ENCODE peak calls at places on chromosomes 3 and 15, in seven cellular contexts. One of them, this sample, is unnamed.

GRCh38 chr15:39586387-39587171 is 5.7 kb downstream of the THBS1 start:
- DNase-seq in A549: no peak
- DNase-seq in nephron progenitor cell: no peak
- DNase-seq in GM10248: no peak
- DNase-seq in HFFc6: peak; percentile 93
- DNase-seq in tibial nerve: no peak
- DNase-seq in D721Med: no peak
- DNase-seq in this sample: no peak

GRCh38 chr15:72227720-72228119 is 3.3 kb downstream of the PKM start:
- DNase-seq in A549: no peak
- DNase-seq in nephron progenitor cell: no peak
- DNase-seq in GM10248: no peak
- DNase-seq in HFFc6: no peak
- DNase-seq in tibial nerve: no peak
- DNase-seq in D721Med: no peak
- DNase-seq in this sample: no peak

GRCh38 chr15:36887214-36888017 is 212.9 kb downstream of the MEIS2 start:
- DNase-seq in A549: no peak
- DNase-seq in nephron progenitor cell: peak; percentile 81
- DNase-seq in GM10248: no peak
- DNase-seq in HFFc6: no peak
- DNase-seq in tibial nerve: no peak
- DNase-seq in D721Med: no peak
- DNase-seq in this sample: no peak

GRCh38 chr3:155745795-155746550 is 1.1 kb upstream of the PLCH1 start:
- DNase-seq in A549: peak; percentile 68
- DNase-seq in nephron progenitor cell: peak; percentile 39
- DNase-seq in GM10248: no peak
- DNase-seq in HFFc6: no peak
- DNase-seq in tibial nerve: no peak
- DNase-seq in D721Med: no peak
- DNase-seq in this sample: no peak

GRCh38 chr3:97265237-97266005 is 451.0 kb downstream of the EPHA6 start:
- DNase-seq in A549: no peak
- DNase-seq in nephron progenitor cell: no peak
- DNase-seq in GM10248: no peak
- DNase-seq in HFFc6: no peak
- DNase-seq in tibial nerve: no peak
- DNase-seq in D721Med: no peak
- DNase-seq in this sample: no peak

GRCh38 chr3:134083008-134083407 is 53.3 kb upstream of the SLCO2A1 start:
- DNase-seq in A549: no peak
- DNase-seq in nephron progenitor cell: no peak
- DNase-seq in GM10248: no peak
- DNase-seq in HFFc6: no peak
- DNase-seq in tibial nerve: no peak
- DNase-seq in D721Med: no peak
- DNase-seq in this sample: no peak

GRCh38 chr15:90482124-90483011 is 47.4 kb upstream of the CRTC3 start:
- DNase-seq in A549: peak; percentile 35
- DNase-seq in nephron progenitor cell: peak; percentile 48
- DNase-seq in GM10248: peak; percentile 39
- DNase-seq in HFFc6: peak; percentile 33
- DNase-seq in tibial nerve: peak; percentile 21
- DNase-seq in D721Med: no peak
- DNase-seq in this sample: no peak

GRCh38 chr3:40971191-40972168 is 227.8 kb upstream of the CTNNB1 start:
- DNase-seq in A549: peak; percentile 62
- DNase-seq in nephron progenitor cell: no peak
- DNase-seq in GM10248: peak; percentile 75
- DNase-seq in HFFc6: peak; percentile 92
- DNase-seq in tibial nerve: peak; percentile 64
- DNase-seq in D721Med: no peak
- DNase-seq in this sample: peak; percentile 38

GRCh38 chr15:38127306-38127731 is 125.3 kb upstream of the SPRED1 start:
- DNase-seq in A549: no peak
- DNase-seq in nephron progenitor cell: no peak
- DNase-seq in GM10248: no peak
- DNase-seq in HFFc6: peak; percentile 29
- DNase-seq in tibial nerve: no peak
- DNase-seq in D721Med: no peak
- DNase-seq in this sample: no peak

GRCh38 chr15:68407141-68407885 is 24.6 kb downstream of the ITGA11 start:
- DNase-seq in A549: no peak
- DNase-seq in nephron progenitor cell: no peak
- DNase-seq in GM10248: no peak
- DNase-seq in HFFc6: no peak
- DNase-seq in tibial nerve: peak; percentile 34
- DNase-seq in D721Med: no peak
- DNase-seq in this sample: peak; percentile 2

GRCh38 chr15:62672268-62672667 is 370.3 kb upstream of the TPM1 start:
- DNase-seq in A549: no peak
- DNase-seq in nephron progenitor cell: no peak
- DNase-seq in GM10248: no peak
- DNase-seq in HFFc6: peak; percentile 3
- DNase-seq in tibial nerve: no peak
- DNase-seq in D721Med: no peak
- DNase-seq in this sample: no peak

GRCh38 chr3:196712514-196713413 is 587 bp downstream of the PIGX start:
- DNase-seq in A549: peak; percentile 24
- DNase-seq in nephron progenitor cell: peak; percentile 82
- DNase-seq in GM10248: no peak
- DNase-seq in HFFc6: peak; percentile 25
- DNase-seq in tibial nerve: peak; percentile 41
- DNase-seq in D721Med: no peak
- DNase-seq in this sample: no peak

GRCh38 chr3:13780432-13781173 is 99.3 kb downstream of the WNT7A start:
- DNase-seq in A549: no peak
- DNase-seq in nephron progenitor cell: no peak
- DNase-seq in GM10248: no peak
- DNase-seq in HFFc6: no peak
- DNase-seq in tibial nerve: no peak
- DNase-seq in D721Med: no peak
- DNase-seq in this sample: no peak

GRCh38 chr3:197406266-197406665 is 107.9 kb upstream of the DLG1 start:
- DNase-seq in A549: no peak
- DNase-seq in nephron progenitor cell: no peak
- DNase-seq in GM10248: no peak
- DNase-seq in HFFc6: no peak
- DNase-seq in tibial nerve: no peak
- DNase-seq in D721Med: no peak
- DNase-seq in this sample: no peak

GRCh38 chr3:17505856-17506255 is 236.6 kb downstream of the TBC1D5 start:
- DNase-seq in A549: no peak
- DNase-seq in nephron progenitor cell: no peak
- DNase-seq in GM10248: no peak
- DNase-seq in HFFc6: no peak
- DNase-seq in tibial nerve: no peak
- DNase-seq in D721Med: no peak
- DNase-seq in this sample: no peak

GRCh38 chr3:142366434-142366833 is 81.4 kb downstream of the XRN1 start:
- DNase-seq in A549: peak; percentile 10
- DNase-seq in nephron progenitor cell: no peak
- DNase-seq in GM10248: peak; percentile 10
- DNase-seq in HFFc6: peak; percentile 6
- DNase-seq in tibial nerve: no peak
- DNase-seq in D721Med: no peak
- DNase-seq in this sample: no peak
- TF ChIP-seq CTCF in A549: peak; percentile 27
- TF ChIP-seq CTCF in nephron progenitor cell: no peak
- TF ChIP-seq CTCF in GM10248: peak; percentile 12
- TF ChIP-seq CTCF in HFFc6: peak; percentile 49
- TF ChIP-seq CTCF in tibial nerve: no peak
- TF ChIP-seq CTCF in D721Med: peak; percentile 5
- TF ChIP-seq CTCF in this sample: no peak

GRCh38 chr3:53231532-53232511 is 24.0 kb downstream of the TKT start:
- DNase-seq in A549: no peak
- DNase-seq in nephron progenitor cell: no peak
- DNase-seq in GM10248: no peak
- DNase-seq in HFFc6: no peak
- DNase-seq in tibial nerve: no peak
- DNase-seq in D721Med: no peak
- DNase-seq in this sample: no peak

GRCh38 chr3:53229606-53230005 is 26.2 kb downstream of the TKT start:
- DNase-seq in A549: no peak
- DNase-seq in nephron progenitor cell: no peak
- DNase-seq in GM10248: no peak
- DNase-seq in HFFc6: no peak
- DNase-seq in tibial nerve: no peak
- DNase-seq in D721Med: no peak
- DNase-seq in this sample: no peak

GRCh38 chr3:53230789-53231188 is 25.0 kb downstream of the TKT start:
- DNase-seq in A549: no peak
- DNase-seq in nephron progenitor cell: no peak
- DNase-seq in GM10248: no peak
- DNase-seq in HFFc6: no peak
- DNase-seq in tibial nerve: no peak
- DNase-seq in D721Med: no peak
- DNase-seq in this sample: no peak

GRCh38 chr3:53229171-53229570 is 26.7 kb downstream of the TKT start:
- DNase-seq in A549: no peak
- DNase-seq in nephron progenitor cell: no peak
- DNase-seq in GM10248: no peak
- DNase-seq in HFFc6: no peak
- DNase-seq in tibial nerve: no peak
- DNase-seq in D721Med: no peak
- DNase-seq in this sample: no peak

GRCh38 chr3:53230041-53230621 is 25.7 kb downstream of the TKT start:
- DNase-seq in A549: no peak
- DNase-seq in nephron progenitor cell: no peak
- DNase-seq in GM10248: no peak
- DNase-seq in HFFc6: no peak
- DNase-seq in tibial nerve: no peak
- DNase-seq in D721Med: no peak
- DNase-seq in this sample: no peak
- TF ChIP-seq CTCF in A549: no peak
- TF ChIP-seq CTCF in nephron progenitor cell: no peak
- TF ChIP-seq CTCF in GM10248: peak; percentile 22
- TF ChIP-seq CTCF in HFFc6: peak; percentile 41
- TF ChIP-seq CTCF in tibial nerve: no peak
- TF ChIP-seq CTCF in D721Med: no peak
- TF ChIP-seq CTCF in this sample: no peak

DNA sequence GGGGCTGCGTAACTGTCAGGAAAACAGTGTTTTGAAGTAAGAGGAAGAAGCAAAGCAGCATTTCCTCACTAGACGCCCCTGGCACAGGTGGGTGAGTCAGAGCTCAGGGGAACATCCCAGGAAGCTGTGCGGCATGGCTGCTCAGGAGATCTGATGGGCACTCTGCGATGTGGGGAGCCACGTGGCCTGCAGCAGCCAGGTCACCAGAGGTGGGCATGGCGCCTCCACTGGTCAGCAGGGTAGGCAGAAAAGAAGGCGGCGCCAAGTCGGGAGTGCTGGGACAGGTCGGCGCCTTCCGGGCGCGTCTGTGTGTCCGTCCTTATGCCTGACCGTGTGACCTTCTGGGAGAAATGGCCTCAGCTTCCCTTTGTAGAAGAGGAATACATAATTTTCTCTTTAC is 249.9 kb upstream of the ST8SIA2 start:
- DNase-seq in A549: no peak
- DNase-seq in nephron progenitor cell: no peak
- DNase-seq in GM10248: no peak
- DNase-seq in HFFc6: no peak
- DNase-seq in tibial nerve: no peak
- DNase-seq in D721Med: no peak
- DNase-seq in this sample: no peak
- TF ChIP-seq CTCF in A549: no peak
- TF ChIP-seq CTCF in nephron progenitor cell: no peak
- TF ChIP-seq CTCF in GM10248: no peak
- TF ChIP-seq CTCF in HFFc6: no peak
- TF ChIP-seq CTCF in tibial nerve: no peak
- TF ChIP-seq CTCF in D721Med: no peak
- TF ChIP-seq CTCF in this sample: no peak

GRCh38 chr15:32652178-32652577 is 10.7 kb downstream of the SCG5 start:
- DNase-seq in A549: no peak
- DNase-seq in nephron progenitor cell: no peak
- DNase-seq in GM10248: no peak
- DNase-seq in HFFc6: no peak
- DNase-seq in tibial nerve: no peak
- DNase-seq in D721Med: no peak
- DNase-seq in this sample: no peak

GRCh38 chr15:32659340-32659831 is 17.9 kb downstream of the SCG5 start:
- DNase-seq in A549: peak; percentile 61
- DNase-seq in nephron progenitor cell: peak; percentile 24
- DNase-seq in GM10248: no peak
- DNase-seq in HFFc6: peak; percentile 89
- DNase-seq in tibial nerve: no peak
- DNase-seq in D721Med: no peak
- DNase-seq in this sample: no peak

GRCh38 chr15:32656091-32656860 is 14.8 kb downstream of the SCG5 start:
- DNase-seq in A549: no peak
- DNase-seq in nephron progenitor cell: no peak
- DNase-seq in GM10248: no peak
- DNase-seq in HFFc6: no peak
- DNase-seq in tibial nerve: no peak
- DNase-seq in D721Med: no peak
- DNase-seq in this sample: no peak

GRCh38 chr15:32657941-32658340 is 16.4 kb downstream of the SCG5 start:
- DNase-seq in A549: no peak
- DNase-seq in nephron progenitor cell: no peak
- DNase-seq in GM10248: no peak
- DNase-seq in HFFc6: no peak
- DNase-seq in tibial nerve: no peak
- DNase-seq in D721Med: no peak
- DNase-seq in this sample: no peak

DNA sequence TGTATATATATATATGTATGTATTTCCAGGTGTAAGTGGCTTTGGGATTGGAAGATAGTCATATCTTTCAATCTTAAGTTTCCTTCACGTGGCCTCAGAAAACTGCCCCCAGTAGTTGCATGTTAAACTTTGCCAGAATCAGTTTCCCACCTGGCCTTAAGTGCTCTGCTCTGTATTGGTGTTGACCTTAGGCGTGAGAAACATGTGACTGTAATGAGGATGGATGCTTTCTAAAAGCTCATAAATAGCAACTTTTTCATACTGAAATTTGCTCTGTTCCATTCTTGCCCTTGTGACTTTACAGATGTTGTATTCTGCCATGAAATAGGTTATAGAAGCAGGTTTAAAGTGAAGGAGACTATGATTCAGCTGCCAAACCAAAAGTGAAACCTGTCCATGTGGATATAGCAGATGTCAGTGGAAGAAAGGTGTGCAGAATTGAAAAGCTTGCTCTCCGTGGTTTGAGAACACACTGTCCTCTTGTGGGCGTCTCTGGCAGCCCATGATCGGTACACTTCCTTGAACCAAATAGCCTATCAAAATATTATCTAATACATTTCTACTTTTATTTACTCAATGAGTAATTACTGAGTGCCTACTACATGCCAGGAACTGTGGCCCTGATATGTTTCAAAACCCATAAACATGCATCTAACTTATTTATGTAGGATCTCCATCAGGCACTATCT is 15.8 kb downstream of the SCG5 start:
- DNase-seq in A549: no peak
- DNase-seq in nephron progenitor cell: no peak
- DNase-seq in GM10248: peak; percentile 37
- DNase-seq in HFFc6: no peak
- DNase-seq in tibial nerve: no peak
- DNase-seq in D721Med: no peak
- DNase-seq in this sample: no peak
- TF ChIP-seq CTCF in A549: peak; percentile 11
- TF ChIP-seq CTCF in nephron progenitor cell: no peak
- TF ChIP-seq CTCF in GM10248: peak; percentile 35
- TF ChIP-seq CTCF in HFFc6: peak; percentile 42
- TF ChIP-seq CTCF in tibial nerve: no peak
- TF ChIP-seq CTCF in D721Med: no peak
- TF ChIP-seq CTCF in this sample: no peak